ENCODE peak calls at places on chromosomes 13 and 19, in seven cellular contexts. One of them, this sample, is unnamed.

GRCh38 chr19:35718345-35719041 is 690 bp downstream of the KMT2B start:
- DNase-seq in right atrium auricular region: no peak
- DNase-seq in psoas muscle: peak
- DNase-seq in lung: peak
- DNase-seq in CD8-positive, alpha-beta T cell: peak
- DNase-seq in uterus: peak
- DNase-seq in H1: peak
- DNase-seq in this sample: no peak

GRCh38 chr13:80363890-80364503 is 23.1 kb upstream of the SPRY2 start:
- DNase-seq in right atrium auricular region: no peak
- DNase-seq in psoas muscle: no peak
- DNase-seq in lung: no peak
- DNase-seq in CD8-positive, alpha-beta T cell: no peak
- DNase-seq in uterus: no peak
- DNase-seq in H1: no peak
- DNase-seq in this sample: no peak

GRCh38 chr13:30865131-30866009 is 40.7 kb upstream of the MEDAG start:
- DNase-seq in right atrium auricular region: peak
- DNase-seq in psoas muscle: peak
- DNase-seq in lung: peak
- DNase-seq in CD8-positive, alpha-beta T cell: peak
- DNase-seq in uterus: peak
- DNase-seq in H1: peak
- DNase-seq in this sample: peak

GRCh38 chr19:45485301-45486077 is 11.4 kb downstream of the RTN2 start:
- DNase-seq in right atrium auricular region: peak
- DNase-seq in psoas muscle: peak
- DNase-seq in lung: peak
- DNase-seq in CD8-positive, alpha-beta T cell: peak
- DNase-seq in uterus: peak
- DNase-seq in H1: peak
- DNase-seq in this sample: no peak

GRCh38 chr13:23876265-23876664 is 12.9 kb downstream of the MIPEP start:
- DNase-seq in right atrium auricular region: no peak
- DNase-seq in psoas muscle: no peak
- DNase-seq in lung: no peak
- DNase-seq in CD8-positive, alpha-beta T cell: no peak
- DNase-seq in uterus: no peak
- DNase-seq in H1: no peak
- DNase-seq in this sample: no peak

GRCh38 chr19:35380450-35381124 is 9.7 kb downstream of the GPR42 start:
- DNase-seq in right atrium auricular region: no peak
- DNase-seq in psoas muscle: no peak
- DNase-seq in lung: no peak
- DNase-seq in CD8-positive, alpha-beta T cell: no peak
- DNase-seq in uterus: no peak
- DNase-seq in H1: no peak
- DNase-seq in this sample: no peak

GRCh38 chr19:18049390-18049789 is 37.3 kb downstream of the IL12RB1 start:
- DNase-seq in right atrium auricular region: peak
- DNase-seq in psoas muscle: peak
- DNase-seq in lung: peak
- DNase-seq in CD8-positive, alpha-beta T cell: no peak
- DNase-seq in uterus: peak
- DNase-seq in H1: no peak
- DNase-seq in this sample: no peak

GRCh38 chr19:11330103-11330502 is 9.4 kb downstream of the RAB3D start:
- DNase-seq in right atrium auricular region: no peak
- DNase-seq in psoas muscle: no peak
- DNase-seq in lung: no peak
- DNase-seq in CD8-positive, alpha-beta T cell: no peak
- DNase-seq in uterus: no peak
- DNase-seq in H1: no peak
- DNase-seq in this sample: no peak

GRCh38 chr13:83327091-83327490 is 555.2 kb downstream of the SLITRK1 start:
- DNase-seq in right atrium auricular region: no peak
- DNase-seq in psoas muscle: no peak
- DNase-seq in lung: no peak
- DNase-seq in CD8-positive, alpha-beta T cell: no peak
- DNase-seq in uterus: no peak
- DNase-seq in H1: no peak
- DNase-seq in this sample: no peak

GRCh38 chr13:36297259-36297599 is 385 bp downstream of the CCDC169 start:
- DNase-seq in right atrium auricular region: no peak
- DNase-seq in psoas muscle: no peak
- DNase-seq in lung: no peak
- DNase-seq in CD8-positive, alpha-beta T cell: no peak
- DNase-seq in uterus: no peak
- DNase-seq in H1: no peak
- DNase-seq in this sample: no peak

GRCh38 chr13:62710766-62711165 is 1295.1 kb upstream of the PCDH20 start:
- DNase-seq in right atrium auricular region: no peak
- DNase-seq in psoas muscle: no peak
- DNase-seq in lung: no peak
- DNase-seq in CD8-positive, alpha-beta T cell: no peak
- DNase-seq in uterus: no peak
- DNase-seq in H1: no peak
- DNase-seq in this sample: no peak

GRCh38 chr19:42275517-42275916 is 6.5 kb downstream of the CIC start:
- DNase-seq in right atrium auricular region: no peak
- DNase-seq in psoas muscle: no peak
- DNase-seq in lung: no peak
- DNase-seq in CD8-positive, alpha-beta T cell: no peak
- DNase-seq in uterus: no peak
- DNase-seq in H1: no peak
- DNase-seq in this sample: no peak

GRCh38 chr13:33032037-33032625 is 15.9 kb downstream of the KL start:
- DNase-seq in right atrium auricular region: no peak
- DNase-seq in psoas muscle: peak
- DNase-seq in lung: no peak
- DNase-seq in CD8-positive, alpha-beta T cell: no peak
- DNase-seq in uterus: no peak
- DNase-seq in H1: no peak
- DNase-seq in this sample: no peak

GRCh38 chr19:14482112-14482941 is 7.2 kb upstream of the PTGER1 start:
- DNase-seq in right atrium auricular region: no peak
- DNase-seq in psoas muscle: no peak
- DNase-seq in lung: no peak
- DNase-seq in CD8-positive, alpha-beta T cell: no peak
- DNase-seq in uterus: no peak
- DNase-seq in H1: no peak
- DNase-seq in this sample: no peak

GRCh38 chr13:40508112-40508511 is 158.3 kb downstream of the FOXO1 start:
- DNase-seq in right atrium auricular region: no peak
- DNase-seq in psoas muscle: no peak
- DNase-seq in lung: no peak
- DNase-seq in CD8-positive, alpha-beta T cell: no peak
- DNase-seq in uterus: no peak
- DNase-seq in H1: no peak
- DNase-seq in this sample: no peak

GRCh38 chr13:26011996-26012688 is 39.7 kb downstream of the SHISA2 start:
- DNase-seq in right atrium auricular region: no peak
- DNase-seq in psoas muscle: no peak
- DNase-seq in lung: peak
- DNase-seq in CD8-positive, alpha-beta T cell: peak
- DNase-seq in uterus: no peak
- DNase-seq in H1: peak
- DNase-seq in this sample: no peak

GRCh38 chr13:51246411-51247298 is 24.5 kb downstream of the FAM124A start:
- DNase-seq in right atrium auricular region: no peak
- DNase-seq in psoas muscle: no peak
- DNase-seq in lung: no peak
- DNase-seq in CD8-positive, alpha-beta T cell: no peak
- DNase-seq in uterus: no peak
- DNase-seq in H1: peak
- DNase-seq in this sample: no peak

GRCh38 chr19:4350111-4350510 is 6.7 kb downstream of the MPND start:
- DNase-seq in right atrium auricular region: no peak
- DNase-seq in psoas muscle: no peak
- DNase-seq in lung: no peak
- DNase-seq in CD8-positive, alpha-beta T cell: no peak
- DNase-seq in uterus: no peak
- DNase-seq in H1: no peak
- DNase-seq in this sample: no peak

GRCh38 chr13:104408733-104409132 is 1342.5 kb upstream of the SLC10A2 start:
- DNase-seq in right atrium auricular region: no peak
- DNase-seq in psoas muscle: no peak
- DNase-seq in lung: no peak
- DNase-seq in CD8-positive, alpha-beta T cell: no peak
- DNase-seq in uterus: no peak
- DNase-seq in H1: no peak
- DNase-seq in this sample: no peak

GRCh38 chr13:110882228-110882627 is 32.6 kb downstream of the ANKRD10 start:
- DNase-seq in right atrium auricular region: no peak
- DNase-seq in psoas muscle: no peak
- DNase-seq in lung: no peak
- DNase-seq in CD8-positive, alpha-beta T cell: no peak
- DNase-seq in uterus: no peak
- DNase-seq in H1: no peak
- DNase-seq in this sample: no peak

GRCh38 chr13:77185721-77186120 is 141.2 kb downstream of the MYCBP2 start:
- DNase-seq in right atrium auricular region: no peak
- DNase-seq in psoas muscle: no peak
- DNase-seq in lung: no peak
- DNase-seq in CD8-positive, alpha-beta T cell: no peak
- DNase-seq in uterus: no peak
- DNase-seq in H1: no peak
- DNase-seq in this sample: no peak

GRCh38 chr13:113412440-113412839 is 40.8 kb downstream of the ADPRHL1 start:
- DNase-seq in right atrium auricular region: no peak
- DNase-seq in psoas muscle: no peak
- DNase-seq in lung: no peak
- DNase-seq in CD8-positive, alpha-beta T cell: no peak
- DNase-seq in uterus: no peak
- DNase-seq in H1: no peak
- DNase-seq in this sample: no peak

GRCh38 chr13:113732176-113732960 is 26.7 kb upstream of the TMEM255B start:
- DNase-seq in right atrium auricular region: no peak
- DNase-seq in psoas muscle: no peak
- DNase-seq in lung: no peak
- DNase-seq in CD8-positive, alpha-beta T cell: no peak
- DNase-seq in uterus: no peak
- DNase-seq in H1: no peak
- DNase-seq in this sample: no peak

GRCh38 chr13:28394422-28394821 is 100.5 kb downstream of the FLT1 start:
- DNase-seq in right atrium auricular region: no peak
- DNase-seq in psoas muscle: no peak
- DNase-seq in lung: no peak
- DNase-seq in CD8-positive, alpha-beta T cell: no peak
- DNase-seq in uterus: no peak
- DNase-seq in H1: no peak
- DNase-seq in this sample: no peak

GRCh38 chr19:35828694-35829301 is 16.2 kb upstream of the PRODH2 start:
- DNase-seq in right atrium auricular region: no peak
- DNase-seq in psoas muscle: no peak
- DNase-seq in lung: no peak
- DNase-seq in CD8-positive, alpha-beta T cell: peak
- DNase-seq in uterus: peak
- DNase-seq in H1: peak
- DNase-seq in this sample: no peak

GRCh38 chr13:78660130-78660857 is 1.3 kb upstream of the OBI1 start:
- DNase-seq in right atrium auricular region: no peak
- DNase-seq in psoas muscle: peak
- DNase-seq in lung: no peak
- DNase-seq in CD8-positive, alpha-beta T cell: no peak
- DNase-seq in uterus: no peak
- DNase-seq in H1: no peak
- DNase-seq in this sample: no peak

GRCh38 chr19:4951671-4952070 is 17.2 kb upstream of the KDM4B start:
- DNase-seq in right atrium auricular region: no peak
- DNase-seq in psoas muscle: no peak
- DNase-seq in lung: no peak
- DNase-seq in CD8-positive, alpha-beta T cell: no peak
- DNase-seq in uterus: no peak
- DNase-seq in H1: no peak
- DNase-seq in this sample: no peak

GRCh38 chr13:84651288-84651687 is 769.0 kb upstream of the SLITRK1 start:
- DNase-seq in right atrium auricular region: no peak
- DNase-seq in psoas muscle: no peak
- DNase-seq in lung: no peak
- DNase-seq in CD8-positive, alpha-beta T cell: no peak
- DNase-seq in uterus: no peak
- DNase-seq in H1: no peak
- DNase-seq in this sample: no peak
- H3K27ac ChIP-seq in right atrium auricular region: peak
- H3K27ac ChIP-seq in psoas muscle: no peak
- H3K27ac ChIP-seq in lung: no peak
- H3K27ac ChIP-seq in CD8-positive, alpha-beta T cell: no peak
- H3K27ac ChIP-seq in uterus: no peak
- H3K27ac ChIP-seq in H1: no peak
- H3K27ac ChIP-seq in this sample: no peak

GRCh38 chr19:43306097-43306496 is 36.8 kb upstream of the PSG9 start:
- DNase-seq in right atrium auricular region: no peak
- DNase-seq in psoas muscle: no peak
- DNase-seq in lung: no peak
- DNase-seq in CD8-positive, alpha-beta T cell: no peak
- DNase-seq in uterus: no peak
- DNase-seq in H1: no peak
- DNase-seq in this sample: no peak
- H3K27ac ChIP-seq in right atrium auricular region: no peak
- H3K27ac ChIP-seq in psoas muscle: no peak
- H3K27ac ChIP-seq in lung: no peak
- H3K27ac ChIP-seq in CD8-positive, alpha-beta T cell: no peak
- H3K27ac ChIP-seq in uterus: no peak
- H3K27ac ChIP-seq in H1: no peak
- H3K27ac ChIP-seq in this sample: no peak

DNA sequence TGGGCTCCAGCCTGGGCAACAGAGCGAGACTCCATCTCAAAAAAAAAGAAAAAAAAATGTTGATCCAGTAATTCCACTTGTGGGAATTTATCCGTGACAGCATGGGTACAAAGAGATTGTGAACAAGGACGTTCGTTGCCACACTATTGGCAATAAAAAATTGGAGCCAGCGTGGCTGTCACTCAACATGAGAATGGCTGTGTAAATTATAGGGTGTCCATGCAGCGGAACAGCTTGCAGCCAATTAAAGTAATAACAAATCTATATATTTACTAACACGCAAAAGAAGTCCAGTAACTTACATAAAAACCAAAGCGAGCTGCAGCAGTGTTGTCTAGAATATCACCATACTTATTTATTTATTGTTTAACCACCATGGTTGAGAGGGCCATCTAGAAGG is 19.3 kb downstream of the DPF1 start:
- DNase-seq in right atrium auricular region: no peak
- DNase-seq in psoas muscle: no peak
- DNase-seq in lung: no peak
- DNase-seq in CD8-positive, alpha-beta T cell: no peak
- DNase-seq in uterus: no peak
- DNase-seq in H1: no peak
- DNase-seq in this sample: no peak
- H3K27ac ChIP-seq in right atrium auricular region: no peak
- H3K27ac ChIP-seq in psoas muscle: no peak
- H3K27ac ChIP-seq in lung: no peak
- H3K27ac ChIP-seq in CD8-positive, alpha-beta T cell: no peak
- H3K27ac ChIP-seq in uterus: no peak
- H3K27ac ChIP-seq in H1: no peak
- H3K27ac ChIP-seq in this sample: no peak

GRCh38 chr13:20332361-20333096 is 100.4 kb upstream of the GJB6 start:
- DNase-seq in right atrium auricular region: no peak
- DNase-seq in psoas muscle: no peak
- DNase-seq in lung: no peak
- DNase-seq in CD8-positive, alpha-beta T cell: no peak
- DNase-seq in uterus: no peak
- DNase-seq in H1: no peak
- DNase-seq in this sample: no peak
- H3K27ac ChIP-seq in right atrium auricular region: no peak
- H3K27ac ChIP-seq in psoas muscle: no peak
- H3K27ac ChIP-seq in lung: no peak
- H3K27ac ChIP-seq in CD8-positive, alpha-beta T cell: no peak
- H3K27ac ChIP-seq in uterus: no peak
- H3K27ac ChIP-seq in H1: no peak
- H3K27ac ChIP-seq in this sample: no peak